ENCODE peak calls at places on chromosome X, in ten cellular contexts. A is AG08395; O is endodermal cell; W is RPMI8226; C is NCI-H187 treated with DMSO at 0.1 percent for 48 hours; F is NCI-H2081; M is smooth muscle cell of the brain vasculature; P is HTR-8/SVneo; U is stimulated activated CD4-positive, alpha-beta T cell treated with anti-CD3 and anti-CD28 coated beads, TNF-alpha, amount 100 ng/mL, for 4 hours; B is hippocampal formation. E is an unnamed sample.

GRCh38 chrX:105463483-105463882 is 243.0 kb upstream of the TEX13A start:
- DNase-seq in B (no peak), U (no peak), A (no peak), M (no peak), P (no peak), F (no peak), O (no peak), W (no peak), C (no peak), E (no peak)

GRCh38 chrX:38796926-38797325 is 4.3 kb upstream of the MID1IP1 start:
- DNase-seq in F (no peak), P (no peak), W (no peak), U (no peak), A (peak), C (no peak), B (no peak), M (no peak), O (no peak), E (no peak)

GRCh38 chrX:42025861-42026260 is 102.5 kb upstream of the CASK start:
- DNase-seq in M (no peak), B (no peak), W (no peak), A (no peak), O (no peak), U (no peak), F (no peak), P (no peak), C (no peak), E (no peak)

GRCh38 chrX:50638123-50638522 is 167.5 kb upstream of the DGKK start:
- DNase-seq in W (no peak), O (no peak), F (no peak), U (no peak), C (no peak), B (no peak), A (no peak), P (no peak), M (no peak), E (no peak)

GRCh38 chrX:24506082-24506481 is 41.0 kb downstream of the PDK3 start:
- DNase-seq in O (no peak), U (no peak), C (no peak), A (peak), B (no peak), F (no peak), M (no peak), W (no peak), P (peak), E (no peak)

GRCh38 chrX:145002776-145003175 is 244.5 kb upstream of the SPANXN1 start:
- DNase-seq in W (no peak), U (no peak), M (no peak), P (no peak), O (no peak), F (no peak), A (no peak), B (no peak), C (no peak), E (no peak)

GRCh38 chrX:24874604-24875247 is 141.0 kb downstream of the ARX start:
- DNase-seq in M (no peak), U (no peak), W (no peak), B (no peak), O (peak), A (no peak), P (no peak), F (no peak), C (no peak), E (no peak)

GRCh38 chrX:24423960-24424359 is 41.1 kb upstream of the PDK3 start:
- DNase-seq in M (no peak), A (no peak), P (no peak), O (no peak), W (no peak), C (no peak), B (no peak), U (no peak), F (no peak), E (no peak)

GRCh38 chrX:134599173-134599914 is 58.9 kb downstream of the PLAC1 start:
- DNase-seq in P (no peak), C (no peak), B (no peak), U (no peak), W (no peak), O (no peak), F (no peak), M (no peak), A (peak), E (no peak)